ENCODE peak calls at places on chromosomes 16 and 17, in eight cellular contexts. A is fibroblast of the aortic adventitia, P is fibroblast of mammary gland, G is AG10803, X is body of pancreas, Q is tibial artery, Y is OCI-LY7, T is HFF-Myc. E is an unnamed sample.

GRCh38 chr16:55655709-55656694 is at the start of gene SLC6A2:
- DNase-seq in P (no peak), Y (no peak), X (no peak), G (no peak), Q (no peak), T (no peak), A (no peak), E (no peak)

GRCh38 chr16:931651-932500 is 38.9 kb downstream of the LMF1 start:
- DNase-seq in X (no peak), G (no peak), A (no peak), Y (no peak), T (no peak), Q (no peak), P (no peak), E (no peak)

GRCh38 chr17:56939869-56940484 is 20.9 kb downstream of the COIL start:
- DNase-seq in P (peak), Y (peak), Q (no peak), A (peak), T (peak), X (no peak), G (peak), E (peak)

GRCh38 chr17:79840204-79840988 is 1.2 kb upstream of the CBX4 start:
- DNase-seq in Y (no peak), A (peak), P (peak), G (peak), X (peak), Q (peak), T (no peak), E (no peak)

GRCh38 chr17:83007504-83008475 is 71.6 kb upstream of the METRNL start:
- DNase-seq in P (no peak), G (peak), A (no peak), X (no peak), T (no peak), Q (no peak), Y (no peak), E (no peak)

GRCh38 chr16:89210165-89210903 is 7.2 kb upstream of the ZNF778 start:
- DNase-seq in P (no peak), Y (no peak), X (no peak), T (no peak), G (no peak), Q (no peak), A (no peak), E (no peak)

GRCh38 chr17:50947844-50948514 is 81.8 kb upstream of the TOB1 start:
- DNase-seq in Y (no peak), X (peak), Q (no peak), P (no peak), T (no peak), G (no peak), A (no peak), E (no peak)

GRCh38 chr17:39809221-39809620 is 54.9 kb downstream of the IKZF3 start:
- DNase-seq in Y (no peak), A (no peak), P (no peak), X (no peak), Q (no peak), T (no peak), G (no peak), E (no peak)

GRCh38 chr16:69324585-69325253 is 5.7 kb downstream of the PDF start:
- DNase-seq in A (no peak), Y (no peak), X (no peak), T (no peak), P (no peak), G (no peak), Q (no peak), E (no peak)

GRCh38 chr17:58079300-58080033 is 3.8 kb upstream of the DYNLL2 start:
- DNase-seq in Y (no peak), Q (no peak), X (no peak), A (no peak), G (no peak), T (no peak), P (no peak), E (no peak)

GRCh38 chr16:75053791-75054555 is 55.1 kb downstream of the ZNRF1 start:
- DNase-seq in X (peak), T (no peak), Q (peak), A (no peak), P (no peak), Y (no peak), G (no peak), E (no peak)

GRCh38 chr16:81610144-81610842 is 165.7 kb downstream of the CMIP start:
- DNase-seq in T (no peak), Y (no peak), Q (peak), P (peak), X (peak), A (peak), G (peak), E (no peak)

GRCh38 chr16:50611332-50611934 is 63.2 kb downstream of the NKD1 start:
- DNase-seq in A (peak), T (no peak), Y (no peak), P (peak), G (peak), X (peak), Q (no peak), E (no peak)

GRCh38 chr16:57828272-57829161 is 26.2 kb upstream of the KIFC3 start:
- DNase-seq in Q (no peak), P (no peak), A (no peak), X (no peak), G (no peak), T (no peak), Y (no peak), E (no peak)

GRCh38 chr16:58339452-58339938 is 44.7 kb upstream of the PRSS54 start:
- DNase-seq in G (peak), P (peak), A (peak), X (no peak), T (no peak), Y (no peak), Q (no peak), E (no peak)

GRCh38 chr16:80981103-80981502 is 25.6 kb downstream of the CMC2 start:
- DNase-seq in X (no peak), P (no peak), A (no peak), Y (no peak), T (no peak), Q (no peak), G (no peak), E (no peak)

GRCh38 chr16:11684231-11685025 is 16.2 kb downstream of the SNN start:
- DNase-seq in A (no peak), G (no peak), Q (no peak), P (no peak), T (no peak), Y (peak), X (no peak), E (no peak)

GRCh38 chr17:83009414-83010322 is 69.7 kb upstream of the METRNL start:
- DNase-seq in A (no peak), P (no peak), Q (no peak), X (no peak), Y (no peak), G (no peak), T (no peak), E (no peak)

GRCh38 chr16:58024673-58025350 is 742 bp upstream of the MMP15 start:
- DNase-seq in A (no peak), P (no peak), G (no peak), Y (no peak), T (no peak), Q (no peak), X (peak), E (no peak)

GRCh38 chr16:10624527-10624926 is 44.1 kb upstream of the EMP2 start:
- DNase-seq in P (no peak), A (no peak), T (no peak), G (no peak), Q (no peak), Y (no peak), X (no peak), E (no peak)

GRCh38 chr17:57032343-57032742 is 52.7 kb upstream of the AKAP1 start:
- DNase-seq in Q (peak), A (no peak), Y (no peak), P (no peak), T (no peak), G (no peak), X (peak), E (no peak)

GRCh38 chr17:28901866-28902818 is 737 bp downstream of the DHRS13 start:
- DNase-seq in G (peak), T (no peak), X (peak), Y (peak), P (no peak), Q (no peak), A (no peak), E (no peak)

GRCh38 chr16:4825196-4825595 is 21.9 kb downstream of the GLYR1 start:
- DNase-seq in A (no peak), X (no peak), G (no peak), T (no peak), P (no peak), Q (no peak), Y (no peak), E (no peak)

GRCh38 chr16:72501739-72502653 is 330.0 kb upstream of the PMFBP1 start:
- DNase-seq in Q (peak), G (peak), A (peak), T (peak), X (peak), P (peak), Y (peak), E (peak)

GRCh38 chr17:41987642-41988041 is 21.0 kb downstream of the CNP start:
- DNase-seq in Y (peak), G (no peak), Q (no peak), T (no peak), P (no peak), A (no peak), X (no peak), E (no peak)

GRCh38 chr16:48041861-48042435 is 113.8 kb downstream of the ABCC12 start:
- DNase-seq in X (no peak), Q (no peak), Y (no peak), T (no peak), P (no peak), A (no peak), G (no peak), E (no peak)
- TF ChIP-seq CTCF in X (no peak), Q (no peak), Y (no peak), T (no peak), P (no peak), A (no peak), G (peak), E (peak)

DNA sequence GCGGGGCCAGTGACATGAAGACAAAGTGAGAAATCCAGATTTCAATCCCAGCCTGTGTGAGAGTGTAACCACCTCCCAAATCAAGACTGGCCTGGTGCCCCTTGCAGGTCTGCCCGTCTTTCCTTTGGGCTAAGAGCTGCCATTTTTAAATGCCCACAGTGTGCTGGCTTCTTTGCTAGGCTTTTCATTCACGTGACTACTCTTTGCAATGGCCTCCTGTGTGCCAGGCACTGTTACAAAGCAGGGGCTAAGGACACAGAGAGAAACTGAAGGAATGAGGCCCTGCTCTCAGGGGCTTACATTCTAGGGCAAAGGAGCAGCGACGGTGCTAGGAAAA is 269 bp upstream of the ZSCAN10 start:
- DNase-seq in Q (no peak), X (no peak), G (no peak), T (no peak), P (no peak), A (no peak), Y (no peak), E (no peak)
- H3K4me3 ChIP-seq in Q (no peak), X (no peak), G (no peak), T (no peak), P (no peak), A (no peak), Y (no peak), E (no peak)

DNA sequence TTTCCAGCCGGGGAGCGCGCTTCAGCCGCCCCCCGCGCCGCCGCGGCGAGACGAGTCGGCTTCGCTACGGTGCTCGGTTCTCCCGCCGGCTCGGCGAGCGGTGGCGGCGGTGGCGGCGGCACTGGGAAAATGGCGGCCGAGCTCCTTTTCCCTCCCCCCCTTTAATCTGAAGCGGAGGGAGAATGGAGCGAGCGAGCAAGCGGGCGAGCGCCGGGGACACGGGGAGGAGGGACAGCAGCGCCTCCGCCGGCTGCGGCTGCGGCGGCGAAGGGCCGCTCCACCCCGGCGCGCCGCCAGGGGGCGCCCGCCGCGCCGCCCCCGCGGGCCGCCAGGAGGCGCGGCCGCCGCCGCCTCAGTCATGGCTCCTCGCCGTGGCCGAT is at the start of gene KANSL1:
- DNase-seq in X (peak), P (peak), A (peak), Y (peak), G (peak), Q (peak), T (peak), E (peak)
- TF ChIP-seq CTCF in X (peak), P (no peak), A (peak), Y (peak), G (peak), Q (peak), T (no peak), E (peak)

GRCh38 chr17:70968302-70968701 is 799.0 kb downstream of the KCNJ2 start:
- DNase-seq in X (no peak), A (no peak), G (no peak), Q (no peak), P (no peak), Y (no peak), T (no peak), E (no peak)
- H3K4me3 ChIP-seq in X (no peak), A (no peak), G (no peak), Q (no peak), P (no peak), Y (no peak), T (no peak), E (no peak)

E was measured in GM12864.